ENCODE peak calls at places on chromosomes 12 and 14, in nine cellular contexts. P is cardiac fibroblast, A is HCT116, C is choroid plexus epithelial cell, X is GM20000, Y is AG04450, L is A549, U is nephron progenitor cell, Q is progenitor cell of endocrine pancreas. Z is an unnamed sample.

GRCh38 chr12:4289334-4289878 is 15.8 kb downstream of the CCND2 start:
- DNase-seq in U (no peak), Y (no peak), Q (no peak), L (no peak), A (no peak), X (no peak), C (no peak), P (no peak), Z (no peak)

GRCh38 chr14:87996276-87996592 is 3.3 kb upstream of the GALC start:
- DNase-seq in C (peak), L (no peak), U (no peak), A (no peak), P (peak), Q (no peak), X (no peak), Y (no peak), Z (no peak)

GRCh38 chr14:101508196-101508947 is 52.9 kb upstream of the DIO3 start:
- DNase-seq in P (no peak), U (no peak), L (no peak), A (no peak), Y (no peak), Q (no peak), C (no peak), X (no peak), Z (no peak)

GRCh38 chr12:116060765-116061164 is 216.7 kb downstream of the MED13L start:
- DNase-seq in A (no peak), L (no peak), Y (no peak), Q (no peak), P (no peak), U (no peak), X (peak), C (peak), Z (no peak)

GRCh38 chr12:130517588-130517987 is 179.9 kb downstream of the PIWIL1 start:
- DNase-seq in A (no peak), Y (no peak), P (no peak), Q (no peak), C (no peak), L (no peak), X (no peak), U (no peak), Z (no peak)

GRCh38 chr12:91225316-91225715 is 42.7 kb upstream of the DCN start:
- DNase-seq in A (no peak), X (no peak), Q (no peak), Y (no peak), U (no peak), C (peak), P (peak), L (no peak), Z (no peak)

GRCh38 chr14:105069887-105070759 is 4.9 kb upstream of the GPR132 start:
- DNase-seq in Q (no peak), A (no peak), C (no peak), U (no peak), Y (no peak), X (peak), P (peak), L (no peak), Z (no peak)

GRCh38 chr14:104939666-104940410 is 15.2 kb downstream of the PLD4 start:
- DNase-seq in Y (no peak), X (no peak), Q (no peak), L (no peak), P (no peak), C (no peak), A (no peak), U (no peak), Z (no peak)

GRCh38 chr12:58711968-58712367 is 208.3 kb downstream of the LRIG3 start:
- DNase-seq in U (no peak), C (peak), P (peak), Y (peak), A (no peak), L (no peak), Q (no peak), X (no peak), Z (no peak)

GRCh38 chr12:27383429-27384260 is 51.0 kb downstream of the BMAL2 start:
- DNase-seq in U (peak), P (peak), X (peak), Q (peak), C (peak), L (peak), Y (peak), A (peak), Z (peak)

GRCh38 chr12:91370086-91370868 is 187.7 kb upstream of the DCN start:
- DNase-seq in P (no peak), C (no peak), Y (no peak), U (no peak), A (no peak), Q (no peak), L (no peak), X (no peak), Z (no peak)

GRCh38 chr12:123787466-123787865 is 25.4 kb downstream of the DNAH10 start:
- DNase-seq in P (no peak), Q (no peak), Y (no peak), A (no peak), X (no peak), C (no peak), L (no peak), U (no peak), Z (no peak)

GRCh38 chr14:75979071-75979571 is 2.7 kb downstream of the TGFB3 start:
- DNase-seq in A (no peak), P (peak), X (peak), Y (no peak), U (peak), C (peak), Q (no peak), L (peak), Z (peak)

GRCh38 chr12:13573698-13574321 is 377.3 kb downstream of the EMP1 start:
- DNase-seq in Y (no peak), U (no peak), P (peak), X (no peak), L (peak), Q (no peak), C (peak), A (peak), Z (no peak)

GRCh38 chr12:18868673-18869072 is 130.8 kb downstream of the CAPZA3 start:
- DNase-seq in X (no peak), C (peak), L (no peak), Y (no peak), A (no peak), Q (no peak), P (peak), U (no peak), Z (no peak)

GRCh38 chr12:3123729-3124128 is 46.5 kb downstream of the TSPAN9 start:
- DNase-seq in L (no peak), Y (no peak), P (peak), U (no peak), Q (no peak), X (no peak), A (no peak), C (peak), Z (no peak)

GRCh38 chr12:68018315-68018714 is 29.1 kb downstream of the IFNG-AS1 start:
- DNase-seq in P (no peak), C (no peak), A (no peak), Q (no peak), L (no peak), U (no peak), X (no peak), Y (no peak), Z (no peak)

GRCh38 chr12:95663525-95663924 is 112.2 kb upstream of the USP44 start:
- DNase-seq in C (peak), L (no peak), X (no peak), U (no peak), Q (no peak), Y (no peak), P (peak), A (no peak), Z (no peak)

GRCh38 chr12:6228535-6229223 is 28.5 kb downstream of the CD9 start:
- DNase-seq in X (no peak), P (no peak), A (no peak), U (no peak), Y (no peak), L (no peak), Q (no peak), C (no peak), Z (no peak)

GRCh38 chr12:109385339-109386078 is 37.8 kb downstream of the MYO1H start:
- DNase-seq in A (peak), Y (peak), Q (no peak), P (peak), L (peak), U (no peak), X (peak), C (peak), Z (no peak)

DNA sequence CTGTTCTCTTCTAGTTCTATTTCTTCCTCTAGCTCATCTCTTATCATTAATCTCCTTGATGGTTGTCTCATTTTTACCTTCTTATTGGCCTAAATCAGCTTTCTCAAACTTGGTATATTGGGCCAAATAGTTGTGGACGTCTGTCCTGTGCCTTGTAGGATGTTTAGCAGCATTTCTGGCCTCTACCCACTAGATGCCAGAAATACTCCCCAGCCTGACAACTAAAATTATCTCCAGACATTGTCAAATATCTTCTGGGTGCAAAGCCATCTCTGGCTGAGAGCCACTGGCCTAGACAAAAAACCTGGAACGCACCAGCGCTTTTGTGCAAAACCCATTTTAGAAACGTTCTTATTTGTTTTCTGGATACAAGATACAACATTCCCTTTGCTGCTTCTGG is 38.8 kb upstream of the LRRC10 start:
- DNase-seq in A (no peak), U (no peak), L (peak), Q (no peak), Y (no peak), X (no peak), C (no peak), P (peak), Z (no peak)
- TF ChIP-seq CTCF in A (no peak), U (no peak), L (peak), Q (no peak), Y (no peak), X (no peak), C (peak), P (no peak), Z (no peak)

GRCh38 chr12:63753743-63754142 is 26.0 kb upstream of the RXYLT1 start:
- DNase-seq in Y (no peak), X (no peak), L (peak), U (no peak), Q (no peak), C (peak), A (no peak), P (no peak), Z (peak)
- TF ChIP-seq CTCF in Y (peak), X (no peak), L (peak), U (no peak), Q (no peak), C (peak), A (peak), P (peak), Z (peak)

DNA sequence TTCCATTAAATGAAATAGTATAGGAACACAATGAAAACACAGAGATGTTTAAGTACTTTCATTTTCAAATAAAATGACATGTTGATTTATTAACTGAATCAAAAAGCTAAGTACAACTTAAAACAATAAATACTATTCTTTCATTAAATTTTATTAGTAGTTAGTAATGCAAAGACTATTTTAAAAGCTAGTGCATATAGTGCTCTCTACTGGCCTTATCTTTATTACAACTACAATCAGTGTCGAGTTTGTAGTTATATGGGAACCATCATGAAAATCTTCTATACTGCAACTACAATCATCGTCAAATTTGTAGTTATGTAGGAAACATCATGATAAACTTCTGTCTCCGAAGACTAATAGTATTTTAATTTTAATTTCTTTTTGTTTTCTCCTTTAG is 8.9 kb upstream of the LIN7A start:
- DNase-seq in L (no peak), X (no peak), A (no peak), C (peak), Y (no peak), Q (no peak), U (no peak), P (peak), Z (no peak)
- TF ChIP-seq CTCF in L (no peak), X (no peak), A (no peak), C (peak), Y (peak), Q (peak), U (no peak), P (peak), Z (no peak)

GRCh38 chr12:48058771-48059170 is 47.1 kb downstream of the SENP1 start:
- DNase-seq in Q (no peak), P (no peak), U (no peak), C (no peak), X (no peak), L (no peak), Y (no peak), A (no peak), Z (no peak)

GRCh38 chr12:48060474-48060873 is 45.4 kb downstream of the SENP1 start:
- DNase-seq in Y (no peak), L (no peak), X (no peak), U (no peak), P (no peak), Q (no peak), C (no peak), A (no peak), Z (no peak)

GRCh38 chr12:48063530-48063929 is 42.3 kb downstream of the SENP1 start:
- DNase-seq in U (no peak), C (no peak), Q (no peak), A (no peak), L (no peak), P (no peak), X (no peak), Y (no peak), Z (no peak)

GRCh38 chr12:48067250-48067938 is 38.5 kb downstream of the SENP1 start:
- DNase-seq in Y (no peak), P (no peak), Q (no peak), C (no peak), A (no peak), U (no peak), X (peak), L (no peak), Z (no peak)

DNA sequence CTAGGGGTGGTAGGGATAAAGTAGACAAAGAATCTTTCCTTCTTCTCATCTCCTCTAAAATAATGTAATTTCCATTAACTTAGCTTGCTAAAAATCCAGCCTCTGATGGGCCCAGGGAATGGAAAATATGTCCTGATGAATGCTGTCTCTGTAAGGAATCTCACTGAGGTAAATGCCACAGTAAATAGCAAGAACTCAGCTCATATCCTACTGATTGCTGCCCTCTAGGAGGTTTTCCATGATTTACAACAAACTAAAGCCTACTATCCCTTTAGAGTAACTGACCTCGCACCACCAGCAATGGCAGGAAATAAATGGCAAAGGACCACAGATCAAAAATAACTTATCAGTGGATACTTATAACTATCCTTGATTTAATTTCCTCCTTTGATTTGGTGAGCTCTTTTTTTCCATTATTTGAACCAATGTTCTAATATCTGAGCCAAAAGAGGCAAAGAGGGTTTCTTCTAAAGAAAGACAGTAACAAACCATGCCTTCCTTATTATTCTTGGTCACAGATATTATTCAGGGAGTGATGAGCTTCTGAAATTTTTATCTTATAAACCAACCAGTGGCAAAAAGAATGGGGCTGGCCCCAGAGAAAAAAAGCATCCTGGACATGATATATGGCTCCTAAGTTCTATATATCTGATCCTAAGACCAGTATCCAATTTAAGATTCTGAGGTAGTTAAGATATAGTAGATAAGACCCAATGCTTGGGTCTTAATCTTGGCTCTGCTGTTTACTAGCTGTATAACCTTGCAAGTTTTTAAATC is 43.7 kb downstream of the SENP1 start:
- DNase-seq in U (no peak), C (peak), P (no peak), X (no peak), Y (no peak), L (no peak), A (no peak), Q (no peak), Z (no peak)
- TF ChIP-seq CTCF in U (peak), C (peak), P (no peak), X (no peak), Y (no peak), L (no peak), A (no peak), Q (peak), Z (peak)

DNA sequence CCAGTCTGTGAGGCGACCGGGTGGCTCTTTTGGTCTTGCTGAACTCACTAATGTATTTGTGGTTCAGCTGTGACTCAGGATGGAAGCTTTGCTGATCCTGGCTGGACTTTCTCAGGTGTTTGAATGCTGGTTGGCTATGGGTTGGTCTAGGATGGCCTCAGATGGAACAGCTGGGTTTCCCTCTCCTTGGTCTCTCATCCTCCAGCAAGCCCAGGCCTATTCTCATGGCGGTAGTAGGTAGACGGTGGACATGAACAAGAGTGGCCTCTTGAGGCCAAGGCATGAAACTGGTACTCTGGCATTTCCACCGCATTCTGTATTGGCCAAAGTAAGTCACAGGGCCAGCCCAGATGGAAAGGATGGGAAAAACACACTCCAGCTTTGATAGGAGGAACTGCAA is 11.8 kb upstream of the POLR3B start:
- DNase-seq in Q (no peak), C (peak), A (peak), Y (no peak), X (no peak), P (peak), U (peak), L (peak), Z (peak)
- TF ChIP-seq CTCF in Q (peak), C (peak), A (peak), Y (peak), X (no peak), P (peak), U (peak), L (peak), Z (peak)

GRCh38 chr14:44453433-44454171 is 53.5 kb downstream of the FSCB start:
- DNase-seq in A (no peak), X (no peak), C (no peak), L (peak), P (no peak), Q (no peak), U (no peak), Y (no peak), Z (no peak)
- TF ChIP-seq CTCF in A (no peak), X (no peak), C (no peak), L (no peak), P (no peak), Q (no peak), U (no peak), Y (no peak), Z (no peak)